ENCODE peak calls at places on chromosomes 2 and 18, in eight cellular contexts. W, Q, P, H, V, B, G and N are unnamed samples.

GRCh38 chr2:139495851-139496250 is 715.7 kb upstream of the NXPH2 start:
- DNase-seq in W (no peak), Q (no peak), P (no peak), H (no peak), V (no peak), B (no peak), G (no peak), N (no peak)

GRCh38 chr2:180246281-180246680 is 239.2 kb upstream of the CWC22 start:
- DNase-seq in W (no peak), Q (no peak), P (no peak), H (no peak), V (no peak), B (no peak), G (no peak), N (no peak)

GRCh38 chr2:177689623-177690022 is 297.1 kb downstream of the AGPS start:
- DNase-seq in W (no peak), Q (no peak), P (no peak), H (no peak), V (no peak), B (no peak), G (no peak), N (no peak)

GRCh38 chr18:7950380-7951143 is 383.4 kb downstream of the PTPRM start:
- DNase-seq in W (peak), Q (no peak), P (peak), H (peak), V (no peak), B (peak), G (no peak), N (no peak)

GRCh38 chr2:36352711-36353110 is 2.9 kb upstream of the CRIM1 start:
- DNase-seq in W (no peak), Q (no peak), P (no peak), H (peak), V (no peak), B (no peak), G (no peak), N (no peak)

GRCh38 chr2:38601463-38602135 is 1.1 kb downstream of the HNRNPLL start:
- DNase-seq in W (no peak), Q (no peak), P (peak), H (peak), V (no peak), B (no peak), G (no peak), N (no peak)

GRCh38 chr18:37529863-37530262 is 35.7 kb downstream of the CELF4 start:
- DNase-seq in W (no peak), Q (no peak), P (no peak), H (peak), V (no peak), B (no peak), G (no peak), N (no peak)

GRCh38 chr2:24617431-24617830 is 126.4 kb downstream of the NCOA1 start:
- DNase-seq in W (no peak), Q (no peak), P (no peak), H (no peak), V (no peak), B (no peak), G (no peak), N (no peak)

GRCh38 chr2:60796573-60797509 is 40.8 kb downstream of the PAPOLG start:
- DNase-seq in W (no peak), Q (no peak), P (no peak), H (no peak), V (no peak), B (no peak), G (no peak), N (no peak)